ENCODE peak calls at places on chromosomes 13 and 19, in eight cellular contexts. N, L, H, P, T, J, B and D are unnamed samples.

GRCh38 chr19:16283103-16283469 is 41.5 kb upstream of the KLF2 start:
- DNase-seq in N (no peak), B (no peak), T (no peak), P (no peak), L (no peak), J (no peak), H (no peak), D (no peak)

GRCh38 chr13:43113603-43114002 is 90.2 kb downstream of the DNAJC15 start:
- DNase-seq in P (no peak), B (no peak), N (no peak), H (no peak), L (no peak), J (no peak), T (no peak), D (no peak)

GRCh38 chr13:107864543-107865460 is 350.5 kb downstream of the LIG4 start:
- DNase-seq in H (no peak), J (no peak), B (no peak), N (peak; percentile 8), L (no peak), P (peak; percentile 70), T (no peak), D (no peak)

GRCh38 chr19:17616686-17616960 is 61.2 kb downstream of the COLGALT1 start:
- DNase-seq in B (no peak), N (no peak), T (no peak), H (no peak), P (no peak), L (no peak), J (no peak), D (no peak)

GRCh38 chr19:48737360-48737998 is 2.9 kb downstream of the RASIP1 start:
- DNase-seq in T (no peak), N (no peak), J (no peak), B (no peak), H (no peak), L (no peak), P (no peak), D (peak; percentile 46)

GRCh38 chr13:87498681-87499080 is 172.5 kb upstream of the SLITRK5 start:
- DNase-seq in N (no peak), J (no peak), H (no peak), P (no peak), L (peak; percentile 5), B (no peak), T (no peak), D (no peak)

GRCh38 chr13:112690242-112690943 is 555 bp downstream of the ATP11A start:
- DNase-seq in B (peak; percentile 30), L (peak; percentile 17), P (peak; percentile 35), N (no peak), H (peak; percentile 41), J (peak; percentile 42), T (no peak), D (peak; percentile 68)

GRCh38 chr13:36712785-36713184 is 39.0 kb downstream of the SERTM1 start:
- DNase-seq in P (peak; percentile 92), L (no peak), B (no peak), T (no peak), J (peak; percentile 75), H (no peak), N (no peak), D (no peak)